ENCODE peak calls at places on chromosomes 11 and 22, in four cellular contexts. T is IMR-90, P is uterus, N is HuH-7. K is an unnamed sample.

GRCh38 chr11:43868852-43869567 is 11.6 kb upstream of the ALKBH3 start:
- DNase-seq in T (peak; percentile 80), P (no peak), N (peak; percentile 34), K (no peak)

GRCh38 chr22:42428025-42428424 is 4.2 kb downstream of the NFAM1 start:
- DNase-seq in T (no peak), P (no peak), N (no peak), K (no peak)

GRCh38 chr22:20779813-20780148 is 5.9 kb downstream of the SERPIND1 start:
- DNase-seq in T (peak; percentile 57), P (no peak), N (no peak), K (no peak)

GRCh38 chr22:30680998-30681770 is 13.5 kb upstream of the OSBP2 start:
- DNase-seq in T (no peak), P (peak; percentile 16), N (no peak), K (no peak)

GRCh38 chr11:914747-915493 is 4.3 kb upstream of the CHID1 start:
- DNase-seq in T (no peak), P (no peak), N (no peak), K (no peak)

GRCh38 chr11:123300874-123301695 is 106.0 kb upstream of the CLMP start:
- DNase-seq in T (peak; percentile 68), P (no peak), N (no peak), K (no peak)

GRCh38 chr11:66856496-66857233 is at the start of gene LRFN4:
- DNase-seq in T (no peak), P (peak; percentile 47), N (no peak), K (peak; percentile 39)

GRCh38 chr22:40294696-40295095 is 51.6 kb upstream of the ADSL start:
- DNase-seq in T (no peak), P (no peak), N (no peak), K (no peak)

GRCh38 chr11:121630041-121630440 is 177.3 kb upstream of the SORL1-AS1 start:
- DNase-seq in T (peak; percentile 93), P (no peak), N (no peak), K (no peak)

GRCh38 chr11:62423012-62423411 is 4.2 kb downstream of the SCGB1A1 start:
- DNase-seq in T (no peak), P (no peak), N (no peak), K (no peak)

GRCh38 chr22:26314656-26315055 is 114.4 kb upstream of the ASPHD2 start:
- DNase-seq in T (no peak), P (no peak), N (no peak), K (no peak)

GRCh38 chr11:111565111-111565720 is 24.7 kb downstream of the LAYN start:
- DNase-seq in T (peak; percentile 80), P (peak; percentile 68), N (peak; percentile 35), K (peak; percentile 43)

GRCh38 chr11:74932797-74933196 is 16.1 kb downstream of the XRRA1 start:
- DNase-seq in T (peak; percentile 95), P (no peak), N (no peak), K (no peak)

GRCh38 chr11:31870609-31871309 is 59.6 kb upstream of the PAX6 start:
- DNase-seq in T (peak; percentile 33), P (no peak), N (peak; percentile 81), K (peak; percentile 47)

GRCh38 chr11:3119141-3119821 is 45.8 kb downstream of the OSBPL5 start:
- DNase-seq in T (no peak), P (peak; percentile 13), N (no peak), K (no peak)

GRCh38 chr11:92552942-92553341 is 328.3 kb downstream of the FAT3 start:
- DNase-seq in T (peak; percentile 4), P (no peak), N (no peak), K (no peak)

GRCh38 chr11:70498976-70499801 is 100.9 kb downstream of the CTTN start:
- DNase-seq in T (no peak), P (no peak), N (no peak), K (no peak)

GRCh38 chr22:40463017-40463631 is 92.7 kb downstream of the SGSM3 start:
- DNase-seq in T (no peak), P (no peak), N (no peak), K (no peak)

GRCh38 chr11:64092119-64092760 is 56.5 kb downstream of the FLRT1 start:
- DNase-seq in T (no peak), P (no peak), N (no peak), K (no peak)

GRCh38 chr11:101582242-101583052 is 1.4 kb downstream of the TRPC6 start:
- DNase-seq in T (peak; percentile 31), P (no peak), N (no peak), K (peak; percentile 14)

GRCh38 chr11:117827521-117828511 is 3.3 kb upstream of the FXYD2 start:
- DNase-seq in T (no peak), P (peak; percentile 14), N (no peak), K (no peak)

GRCh38 chr11:2526808-2527381 is 82.1 kb downstream of the KCNQ1 start:
- DNase-seq in T (no peak), P (peak; percentile 12), N (no peak), K (no peak)

GRCh38 chr11:15199693-15200092 is 85.0 kb downstream of the INSC start:
- DNase-seq in T (peak; percentile 71), P (no peak), N (no peak), K (no peak)

GRCh38 chr11:2781413-2782274 is 81.8 kb upstream of the KCNQ1OT1 start:
- DNase-seq in T (peak; percentile 21), P (peak; percentile 11), N (no peak), K (no peak)